ENCODE peak calls at places on chromosomes 5 and 9, in nine cellular contexts. Y is adrenal gland, U is astrocyte of the cerebellum, V is heart right ventricle, J is GM23338, I is left ventricle myocardium inferior, M is mammary epithelial cell, A is HFFc6, W is RWPE1. X is an unnamed sample.
A peak's percentile ranks its signal among the peaks of the same experiment; 100 is the strongest.

GRCh38 chr5:62132279-62132678 is 173.7 kb upstream of the KIF2A start:
- DNase-seq in Y (no peak), U (no peak), V (no peak), J (no peak), I (no peak), M (peak; percentile 61), A (no peak), W (peak; percentile 19), X (no peak)

GRCh38 chr5:143413964-143414669 is 10.6 kb upstream of the NR3C1 start:
- DNase-seq in Y (no peak), U (no peak), V (peak; percentile 20), J (no peak), I (peak; percentile 20), M (no peak), A (no peak), W (no peak), X (no peak)

GRCh38 chr5:92779536-92779935 is 801.5 kb downstream of the NR2F1-AS1 start:
- DNase-seq in Y (no peak), U (no peak), V (no peak), J (no peak), I (no peak), M (no peak), A (no peak), W (no peak), X (no peak)

GRCh38 chr5:67774153-67774552 is 441.4 kb upstream of the PIK3R1 start:
- DNase-seq in Y (no peak), U (no peak), V (no peak), J (no peak), I (no peak), M (peak; percentile 48), A (no peak), W (no peak), X (peak; percentile 47)

GRCh38 chr5:76701298-76701697 is 14.6 kb upstream of the F2R start:
- DNase-seq in Y (peak; percentile 85), U (peak; percentile 80), V (no peak), J (no peak), I (no peak), M (peak; percentile 97), A (peak; percentile 77), W (peak; percentile 89), X (no peak)

GRCh38 chr5:54254482-54255198 is 55.7 kb downstream of the ARL15 start:
- DNase-seq in Y (peak; percentile 32), U (no peak), V (peak; percentile 30), J (peak; percentile 37), I (peak; percentile 19), M (no peak), A (no peak), W (no peak), X (no peak)

GRCh38 chr5:39399135-39400036 is 25.4 kb downstream of the DAB2 start:
- DNase-seq in Y (peak; percentile 78), U (peak; percentile 91), V (peak; percentile 39), J (peak; percentile 11), I (no peak), M (peak; percentile 95), A (peak; percentile 98), W (peak; percentile 82), X (peak; percentile 33)

GRCh38 chr9:114417511-114417910 is 29.7 kb upstream of the AKNA start:
- DNase-seq in Y (no peak), U (peak; percentile 66), V (no peak), J (no peak), I (no peak), M (peak; percentile 26), A (peak; percentile 68), W (peak; percentile 34), X (no peak)

GRCh38 chr9:35852876-35853865 is 17.0 kb downstream of the OR13J1 start:
- DNase-seq in Y (no peak), U (no peak), V (no peak), J (no peak), I (no peak), M (no peak), A (no peak), W (no peak), X (no peak)

GRCh38 chr9:107251756-107252322 is 31.2 kb upstream of the RAD23B start:
- DNase-seq in Y (peak; percentile 44), U (peak; percentile 73), V (peak; percentile 57), J (no peak), I (peak; percentile 56), M (peak; percentile 44), A (peak; percentile 85), W (no peak), X (no peak)

GRCh38 chr9:122546196-122546595 is 6.7 kb upstream of the OR1N2 start:
- DNase-seq in Y (no peak), U (no peak), V (no peak), J (no peak), I (no peak), M (no peak), A (no peak), W (no peak), X (no peak)

GRCh38 chr9:120910643-120911042 is 16.0 kb downstream of the TRAF1 start:
- DNase-seq in Y (no peak), U (no peak), V (no peak), J (no peak), I (no peak), M (peak; percentile 50), A (no peak), W (no peak), X (no peak)

GRCh38 chr9:70475211-70475610 is 60.8 kb upstream of the KLF9 start:
- DNase-seq in Y (no peak), U (no peak), V (no peak), J (no peak), I (no peak), M (no peak), A (no peak), W (no peak), X (no peak)

GRCh38 chr9:136799079-136799853 is 3.1 kb downstream of the CCDC183 start:
- DNase-seq in Y (no peak), U (no peak), V (no peak), J (peak; percentile 64), I (no peak), M (no peak), A (no peak), W (no peak), X (peak; percentile 36)

GRCh38 chr9:6938447-6938846 is 180.7 kb downstream of the KDM4C start:
- DNase-seq in Y (no peak), U (peak; percentile 98), V (peak; percentile 21), J (no peak), I (no peak), M (peak; percentile 70), A (peak; percentile 90), W (no peak), X (no peak)

GRCh38 chr5:147901555-147901954 is 4.8 kb downstream of the C5orf46 start:
- DNase-seq in Y (no peak), U (peak; percentile 63), V (no peak), J (peak; percentile 31), I (no peak), M (no peak), A (no peak), W (no peak), X (no peak)

GRCh38 chr9:132055756-132056155 is 23.9 kb downstream of the MED27 start:
- DNase-seq in Y (no peak), U (no peak), V (no peak), J (no peak), I (no peak), M (no peak), A (no peak), W (no peak), X (no peak)

GRCh38 chr9:93678199-93679019 is 102.0 kb downstream of the PHF2 start:
- DNase-seq in Y (peak; percentile 10), U (no peak), V (peak; percentile 2), J (no peak), I (peak; percentile 10), M (no peak), A (no peak), W (no peak), X (no peak)

GRCh38 chr5:147956842-147957223 is 50.5 kb upstream of the C5orf46 start:
- DNase-seq in Y (no peak), U (no peak), V (no peak), J (no peak), I (no peak), M (peak; percentile 76), A (no peak), W (peak; percentile 76), X (no peak)

GRCh38 chr5:147485046-147485445 is 24.8 kb downstream of the DPYSL3 start:
- DNase-seq in Y (no peak), U (peak; percentile 48), V (no peak), J (no peak), I (no peak), M (no peak), A (peak; percentile 54), W (no peak), X (no peak)

GRCh38 chr9:86545085-86545484 is 190.9 kb upstream of the TUT7 start:
- DNase-seq in Y (no peak), U (no peak), V (no peak), J (no peak), I (no peak), M (no peak), A (no peak), W (no peak), X (no peak)

GRCh38 chr9:112750111-112750766 is at the start of gene SNX30:
- DNase-seq in Y (peak; percentile 90), U (peak; percentile 52), V (peak; percentile 89), J (peak; percentile 87), I (peak; percentile 92), M (peak; percentile 88), A (peak; percentile 78), W (peak; percentile 98), X (peak; percentile 87)
- TF ChIP-seq CTCF in Y (no peak), U (no peak), V (peak; percentile 35), J (no peak), I (peak; percentile 18), M (peak; percentile 7), A (peak; percentile 34), W (no peak), X (no peak)

DNA sequence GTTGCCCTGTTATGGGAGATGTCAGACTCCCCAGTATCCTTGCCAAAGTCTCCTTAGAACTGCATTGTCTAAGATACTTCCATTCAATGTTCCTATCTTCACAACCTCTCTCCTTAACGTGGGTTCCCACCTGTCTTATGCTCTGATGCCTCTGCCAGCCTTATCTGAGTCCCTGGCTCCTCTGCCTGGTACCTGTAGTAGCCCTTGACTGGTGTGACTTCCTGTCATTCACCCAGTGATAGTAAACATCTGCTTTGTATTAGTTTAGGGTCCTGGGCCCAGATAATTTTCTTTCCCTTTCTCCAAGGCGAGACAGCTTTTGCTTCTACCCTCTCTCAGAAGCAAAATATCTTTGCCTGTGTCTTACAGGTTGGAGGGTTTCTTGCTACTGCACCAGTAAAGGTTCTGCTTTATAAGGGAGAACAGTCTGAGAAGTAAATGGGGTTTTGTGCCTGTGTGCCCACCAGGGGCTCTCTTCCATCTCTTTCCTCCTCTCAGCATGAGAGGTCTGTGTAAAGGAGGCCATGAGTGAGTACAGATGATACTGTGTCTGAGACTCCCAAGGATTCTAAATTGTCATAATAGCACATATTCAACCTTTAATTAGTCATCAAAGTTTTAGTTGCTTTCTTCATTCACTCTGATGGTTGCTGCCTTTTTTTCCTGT is 220.8 kb downstream of the PRR16 start:
- DNase-seq in Y (no peak), U (no peak), V (no peak), J (peak; percentile 69), I (no peak), M (no peak), A (peak; percentile 15), W (no peak), X (peak; percentile 24)
- TF ChIP-seq CTCF in Y (no peak), U (peak; percentile 29), V (no peak), J (peak; percentile 68), I (no peak), M (no peak), A (peak; percentile 62), W (peak; percentile 11), X (no peak)

GRCh38 chr5:132495672-132496630 is 5.4 kb upstream of the IRF1 start:
- DNase-seq in Y (peak; percentile 89), U (peak; percentile 62), V (peak; percentile 93), J (peak; percentile 90), I (peak; percentile 91), M (peak; percentile 91), A (peak; percentile 69), W (peak; percentile 99), X (peak; percentile 99)
- TF ChIP-seq CTCF in Y (no peak), U (peak; percentile 14), V (peak; percentile 28), J (no peak), I (no peak), M (no peak), A (peak; percentile 24), W (no peak), X (no peak)

GRCh38 chr9:108416321-108416720 is 439.5 kb downstream of the ACTL7B start:
- DNase-seq in Y (no peak), U (no peak), V (no peak), J (peak; percentile 26), I (no peak), M (peak; percentile 53), A (no peak), W (peak; percentile 20), X (peak; percentile 14)
- TF ChIP-seq CTCF in Y (no peak), U (no peak), V (no peak), J (peak; percentile 32), I (no peak), M (peak; percentile 55), A (peak; percentile 42), W (peak; percentile 18), X (no peak)